ENCODE peak calls at places on chromosomes 16 and 17, in nine cellular contexts. K, V, S, L, A, H, G, W and I are unnamed samples.
A peak's percentile ranks its signal among the peaks of the same experiment; 100 is the strongest.

GRCh38 chr17:64343833-64344637 is 46.6 kb downstream of the PECAM1 start:
- DNase-seq in L (peak; percentile 85), A (peak; percentile 52), W (no peak), G (no peak), K (peak; percentile 89), V (peak; percentile 70), H (peak; percentile 94), S (peak; percentile 76), I (peak; percentile 82)

GRCh38 chr17:75822119-75822799 is 21.9 kb downstream of the UNC13D start:
- DNase-seq in L (peak; percentile 21), V (no peak), S (no peak), G (no peak), W (no peak), H (peak; percentile 23), K (no peak), A (no peak), I (no peak)

GRCh38 chr17:8922923-8923322 is 42.6 kb downstream of the PIK3R5 start:
- DNase-seq in A (no peak), K (peak; percentile 4), V (peak; percentile 34), G (no peak), S (no peak), H (no peak), W (no peak), L (no peak), I (no peak)

GRCh38 chr17:28193241-28193640 is 125.8 kb upstream of the TMEM97 start:
- DNase-seq in H (no peak), S (no peak), G (no peak), V (peak; percentile 59), A (no peak), W (no peak), K (no peak), L (no peak), I (no peak)

GRCh38 chr16:18800674-18801196 is 614 bp downstream of the ARL6IP1 start:
- DNase-seq in A (no peak), W (no peak), S (peak; percentile 20), K (peak; percentile 38), G (no peak), H (no peak), L (no peak), V (no peak), I (no peak)

GRCh38 chr16:13863075-13863765 is 56.7 kb upstream of the ERCC4 start:
- DNase-seq in G (no peak), H (no peak), L (no peak), A (no peak), V (no peak), W (no peak), S (peak; percentile 7), K (no peak), I (peak; percentile 11)

GRCh38 chr16:25676820-25677219 is 14.9 kb upstream of the HS3ST4 start:
- DNase-seq in K (no peak), G (no peak), H (no peak), S (no peak), A (no peak), L (no peak), W (no peak), V (no peak), I (no peak)

GRCh38 chr17:75842411-75842810 is 1.8 kb downstream of the UNC13D start:
- DNase-seq in H (no peak), W (no peak), L (no peak), G (no peak), V (no peak), S (no peak), K (no peak), A (no peak), I (no peak)

GRCh38 chr17:50689251-50689650 is 18.5 kb downstream of the ANKRD40 start:
- DNase-seq in V (no peak), K (peak; percentile 56), L (no peak), S (peak; percentile 56), A (peak; percentile 13), W (no peak), H (no peak), G (no peak), I (peak; percentile 84)

GRCh38 chr16:71676236-71676635 is 48.3 kb downstream of the PHLPP2 start:
- DNase-seq in G (no peak), A (no peak), K (no peak), W (no peak), V (peak; percentile 34), H (no peak), L (no peak), S (no peak), I (no peak)

GRCh38 chr17:6627019-6627418 is 13.5 kb downstream of the KIAA0753 start:
- DNase-seq in A (no peak), L (no peak), S (peak; percentile 27), H (no peak), G (no peak), V (no peak), K (peak; percentile 49), W (no peak), I (peak; percentile 34)

GRCh38 chr17:20930065-20930760 is 112.6 kb downstream of the USP22 start:
- DNase-seq in V (no peak), W (no peak), S (peak; percentile 37), G (no peak), K (no peak), A (no peak), L (no peak), H (no peak), I (peak; percentile 14)

GRCh38 chr17:3553419-3554401 is 3.9 kb downstream of the TRPV3 start:
- DNase-seq in L (no peak), S (no peak), A (no peak), K (no peak), V (no peak), W (no peak), G (no peak), H (no peak), I (no peak)

GRCh38 chr16:88636488-88637265 is 1.7 kb upstream of the IL17C start:
- DNase-seq in G (no peak), V (no peak), L (no peak), S (no peak), A (no peak), K (no peak), H (no peak), W (no peak), I (peak; percentile 23)

GRCh38 chr17:76466775-76467130 is 650 bp upstream of the AANAT start:
- DNase-seq in V (no peak), H (no peak), L (no peak), S (no peak), W (no peak), K (no peak), G (no peak), A (no peak), I (no peak)

GRCh38 chr17:41792835-41793748 is 6.6 kb upstream of the JUP start:
- DNase-seq in W (no peak), V (no peak), K (no peak), S (peak; percentile 59), L (no peak), G (no peak), H (no peak), A (no peak), I (peak; percentile 57)

GRCh38 chr17:78360371-78361226 is 722 bp upstream of the SOCS3 start:
- DNase-seq in W (no peak), H (peak; percentile 48), S (peak; percentile 82), K (peak; percentile 81), V (peak; percentile 81), A (peak; percentile 93), L (peak; percentile 90), G (peak; percentile 62), I (peak; percentile 86)

GRCh38 chr16:30659507-30660423 is 1.5 kb downstream of the FBRS start:
- DNase-seq in K (peak; percentile 14), W (no peak), A (no peak), H (no peak), S (no peak), L (no peak), V (no peak), G (no peak), I (peak; percentile 29)

GRCh38 chr17:63841350-63842172 is 924 bp downstream of the SMARCD2 start:
- DNase-seq in S (peak; percentile 47), K (peak; percentile 54), W (no peak), G (no peak), V (peak; percentile 62), H (peak; percentile 26), A (peak; percentile 39), L (peak; percentile 14), I (peak; percentile 50)

GRCh38 chr17:30570596-30571265 is 93.5 kb downstream of the GOSR1 start:
- DNase-seq in S (no peak), G (no peak), L (no peak), K (no peak), V (no peak), W (no peak), A (no peak), H (no peak), I (no peak)

GRCh38 chr17:64420143-64420670 is 28.7 kb upstream of the MILR1 start:
- DNase-seq in A (peak; percentile 69), K (peak; percentile 77), V (peak; percentile 88), G (no peak), S (peak; percentile 91), W (no peak), H (peak; percentile 74), L (peak; percentile 71), I (peak; percentile 81)

GRCh38 chr16:58024347-58024672 is 1.2 kb upstream of the MMP15 start:
- DNase-seq in S (no peak), L (no peak), H (no peak), A (no peak), V (no peak), G (no peak), W (no peak), K (no peak), I (no peak)

GRCh38 chr17:1762906-1763829 is 1.3 kb downstream of the SERPINF1 start:
- DNase-seq in L (no peak), S (peak; percentile 93), K (peak; percentile 75), A (no peak), W (no peak), G (no peak), H (no peak), V (no peak), I (peak; percentile 51)

GRCh38 chr16:14155572-14156213 is 84.6 kb downstream of the MRTFB start:
- DNase-seq in K (no peak), A (no peak), W (no peak), S (no peak), L (no peak), V (no peak), H (no peak), G (no peak), I (no peak)

GRCh38 chr16:9268446-9268845 is 177.0 kb downstream of the HAPSTR1 start:
- DNase-seq in G (no peak), H (no peak), V (no peak), L (no peak), W (no peak), S (no peak), A (no peak), K (no peak), I (no peak)

GRCh38 chr17:30476726-30477082 is 504 bp upstream of the GOSR1 start:
- DNase-seq in A (peak; percentile 29), G (no peak), W (no peak), V (peak; percentile 28), K (peak; percentile 9), H (no peak), S (no peak), L (no peak), I (no peak)

GRCh38 chr17:57645950-57646686 is 99.0 kb downstream of the CCDC182 start:
- DNase-seq in K (no peak), A (no peak), V (no peak), H (no peak), G (no peak), W (no peak), L (no peak), S (no peak), I (peak; percentile 18)

GRCh38 chr17:80599546-80600305 is 55.1 kb downstream of the RPTOR start:
- DNase-seq in V (no peak), W (no peak), H (no peak), L (no peak), S (peak; percentile 67), G (no peak), K (peak; percentile 17), A (no peak), I (no peak)

GRCh38 chr16:4290236-4290830 is 17.5 kb upstream of the TFAP4 start:
- DNase-seq in G (no peak), A (peak; percentile 12), L (peak; percentile 20), K (peak; percentile 75), S (peak; percentile 51), V (no peak), W (no peak), H (peak; percentile 19), I (peak; percentile 71)

GRCh38 chr17:50453901-50454300 is 14.8 kb downstream of the CHAD start:
- DNase-seq in S (no peak), G (no peak), K (no peak), A (no peak), H (no peak), W (no peak), V (no peak), L (no peak), I (no peak)